ENCODE peak calls at places on chromosomes 12 and 14, in six cellular contexts. B, S, P, G, D and J are unnamed samples.

GRCh38 chr12:42809226-42809625 is 219.7 kb upstream of the PRICKLE1 start:
- DNase-seq in B (no peak), S (no peak), P (no peak), G (no peak), D (no peak), J (no peak)

GRCh38 chr12:116206828-116207227 is 70.7 kb downstream of the MED13L start:
- DNase-seq in B (no peak), S (no peak), P (no peak), G (no peak), D (no peak), J (no peak)

GRCh38 chr14:81348086-81348485 is 52.0 kb downstream of the STON2 start:
- DNase-seq in B (no peak), S (no peak), P (no peak), G (no peak), D (no peak), J (no peak)

GRCh38 chr12:26728205-26729050 is 104.6 kb downstream of the ITPR2 start:
- DNase-seq in B (no peak), S (no peak), P (no peak), G (no peak), D (no peak), J (no peak)

GRCh38 chr14:96162265-96162664 is 42.4 kb upstream of the BDKRB2 start:
- DNase-seq in B (no peak), S (no peak), P (no peak), G (no peak), D (no peak), J (no peak)

GRCh38 chr14:53979141-53979673 is 22.6 kb upstream of the BMP4 start:
- DNase-seq in B (no peak), S (no peak), P (no peak), G (no peak), D (no peak), J (no peak)

GRCh38 chr14:75301666-75302325 is 23.2 kb downstream of the FOS start:
- DNase-seq in B (peak), S (peak), P (no peak), G (no peak), D (no peak), J (peak)

GRCh38 chr14:104659764-104660523 is 29.5 kb upstream of the INF2 start:
- DNase-seq in B (no peak), S (no peak), P (no peak), G (no peak), D (peak), J (no peak)

GRCh38 chr12:55720894-55721444 is 776 bp downstream of the RDH5 start:
- DNase-seq in B (peak), S (peak), P (peak), G (no peak), D (no peak), J (peak)

GRCh38 chr14:96267336-96267735 is 11.3 kb downstream of the BDKRB1 start:
- DNase-seq in B (no peak), S (no peak), P (no peak), G (no peak), D (no peak), J (no peak)

GRCh38 chr12:55721601-55722213 is 1.5 kb downstream of the RDH5 start:
- DNase-seq in B (no peak), S (no peak), P (no peak), G (no peak), D (no peak), J (no peak)

GRCh38 chr12:101969-102878 is 35.7 kb downstream of the IQSEC3 start:
- DNase-seq in B (no peak), S (no peak), P (no peak), G (no peak), D (no peak), J (no peak)

GRCh38 chr12:26370098-26370497 is 174.7 kb downstream of the SSPN start:
- DNase-seq in B (peak), S (no peak), P (peak), G (no peak), D (no peak), J (no peak)

GRCh38 chr12:32891956-32892355 is 4.6 kb downstream of the PKP2 start:
- DNase-seq in B (no peak), S (no peak), P (no peak), G (no peak), D (no peak), J (no peak)

GRCh38 chr14:101066826-101067508 is 163.4 kb upstream of the RTL1 start:
- DNase-seq in B (no peak), S (no peak), P (no peak), G (no peak), D (no peak), J (peak)

GRCh38 chr14:62143235-62143634 is 381.0 kb downstream of the SNAPC1 start:
- DNase-seq in B (no peak), S (no peak), P (no peak), G (no peak), D (no peak), J (no peak)

GRCh38 chr12:117502633-117503032 is 141.2 kb upstream of the NOS1 start:
- DNase-seq in B (peak), S (no peak), P (no peak), G (no peak), D (no peak), J (no peak)

GRCh38 chr12:125861299-125862281 is 796.4 kb downstream of the AACS start:
- DNase-seq in B (peak), S (peak), P (no peak), G (no peak), D (no peak), J (peak)

GRCh38 chr12:84696281-84696680 is 216.3 kb downstream of the SLC6A15 start:
- DNase-seq in B (no peak), S (no peak), P (no peak), G (no peak), D (no peak), J (no peak)

GRCh38 chr12:75488553-75488952 is 8.0 kb downstream of the GLIPR1 start:
- DNase-seq in B (no peak), S (peak), P (no peak), G (no peak), D (no peak), J (no peak)

GRCh38 chr12:27285395-27285794 is 41.3 kb downstream of the STK38L start:
- DNase-seq in B (no peak), S (no peak), P (no peak), G (no peak), D (no peak), J (no peak)

GRCh38 chr14:51182166-51182565 is 57.9 kb upstream of the TMX1 start:
- DNase-seq in B (no peak), S (no peak), P (no peak), G (no peak), D (no peak), J (no peak)

GRCh38 chr12:8956772-8957171 is 7.3 kb upstream of the M6PR start:
- DNase-seq in B (no peak), S (no peak), P (no peak), G (no peak), D (no peak), J (no peak)

GRCh38 chr12:108338915-108339657 is at the start of gene CMKLR1:
- DNase-seq in B (peak), S (peak), P (no peak), G (no peak), D (no peak), J (peak)

GRCh38 chr14:53626771-53627170 is 329.9 kb downstream of the BMP4 start:
- DNase-seq in B (no peak), S (no peak), P (no peak), G (no peak), D (no peak), J (no peak)

GRCh38 chr14:91417983-91418386 is 365 bp upstream of the CCDC88C start:
- DNase-seq in B (peak), S (peak), P (no peak), G (peak), D (peak), J (peak)

GRCh38 chr12:61870658-61871559 is 389.3 kb upstream of the USP15 start:
- DNase-seq in B (no peak), S (no peak), P (no peak), G (no peak), D (no peak), J (no peak)

GRCh38 chr12:2691001-2691339 is 103.8 kb upstream of the FKBP4 start:
- DNase-seq in B (no peak), S (peak), P (no peak), G (peak), D (peak), J (peak)

GRCh38 chr12:102569803-102570202 is 89.4 kb upstream of the IGF1 start:
- DNase-seq in B (no peak), S (no peak), P (no peak), G (no peak), D (no peak), J (no peak)

GRCh38 chr14:50064993-50065392 is 51.4 kb downstream of the VCPKMT start:
- DNase-seq in B (peak), S (no peak), P (no peak), G (no peak), D (peak), J (peak)

GRCh38 chr14:102927878-102928411 is 5.5 kb downstream of the AMN start:
- DNase-seq in B (no peak), S (peak), P (no peak), G (no peak), D (no peak), J (peak)

GRCh38 chr14:90518941-90519256 is 122.1 kb downstream of the CALM1 start:
- DNase-seq in B (no peak), S (peak), P (no peak), G (peak), D (peak), J (peak)

GRCh38 chr12:48601013-48601756 is 31.3 kb upstream of the LALBA start:
- DNase-seq in B (no peak), S (no peak), P (no peak), G (no peak), D (no peak), J (no peak)